ENCODE peak calls at places on chromosomes 6 and 20, in seven cellular contexts. A is cardiac muscle cell, V is upper lobe of left lung, Y is NB4, I is astrocyte of the spinal cord, J is fibroblast of pulmonary artery, F is cardiac fibroblast. Q is an unnamed sample.

GRCh38 chr6:158938811-158939254 is 61.2 kb downstream of the RSPH3 start:
- DNase-seq in A (no peak), V (peak), Y (peak), I (no peak), J (no peak), F (no peak), Q (no peak)

GRCh38 chr6:118305081-118305480 is 243.0 kb upstream of the PLN start:
- DNase-seq in A (no peak), V (no peak), Y (no peak), I (no peak), J (no peak), F (no peak), Q (no peak)

GRCh38 chr6:88167625-88167937 is 1.4 kb upstream of the CNR1 start:
- DNase-seq in A (no peak), V (no peak), Y (no peak), I (no peak), J (no peak), F (no peak), Q (no peak)

GRCh38 chr6:132843316-132844040 is 29.1 kb downstream of the RPS12 start:
- DNase-seq in A (no peak), V (no peak), Y (no peak), I (no peak), J (no peak), F (no peak), Q (no peak)

GRCh38 chr6:161908872-161909271 is 635.0 kb upstream of the AGPAT4 start:
- DNase-seq in A (no peak), V (no peak), Y (no peak), I (peak), J (no peak), F (no peak), Q (no peak)

GRCh38 chr6:73231986-73232391 is 6.7 kb upstream of the KHDC1L start:
- DNase-seq in A (no peak), V (no peak), Y (peak), I (no peak), J (no peak), F (no peak), Q (no peak)

GRCh38 chr20:4926531-4927156 is 74.7 kb downstream of the SLC23A2 start:
- DNase-seq in A (no peak), V (no peak), Y (no peak), I (no peak), J (no peak), F (no peak), Q (no peak)

GRCh38 chr6:131282417-131282816 is 147.2 kb downstream of the AKAP7 start:
- DNase-seq in A (no peak), V (no peak), Y (no peak), I (no peak), J (no peak), F (no peak), Q (no peak)

GRCh38 chr6:2110504-2110903 is 134.9 kb downstream of the GMDS start:
- DNase-seq in A (no peak), V (no peak), Y (no peak), I (peak), J (peak), F (peak), Q (peak)

GRCh38 chr6:74879234-74879633 is 326.6 kb downstream of the COL12A1 start:
- DNase-seq in A (no peak), V (no peak), Y (no peak), I (peak), J (peak), F (peak), Q (peak)

GRCh38 chr20:3678198-3678597 is 3.6 kb downstream of the ADAM33 start:
- DNase-seq in A (no peak), V (no peak), Y (no peak), I (no peak), J (no peak), F (no peak), Q (no peak)

GRCh38 chr20:3680701-3681351 is 984 bp downstream of the ADAM33 start:
- DNase-seq in A (no peak), V (no peak), Y (no peak), I (no peak), J (no peak), F (no peak), Q (no peak)

GRCh38 chr20:3681352-3681930 is 369 bp downstream of the ADAM33 start:
- DNase-seq in A (no peak), V (no peak), Y (no peak), I (no peak), J (no peak), F (no peak), Q (no peak)

GRCh38 chr20:3678893-3679720 is 2.7 kb downstream of the ADAM33 start:
- DNase-seq in A (no peak), V (no peak), Y (no peak), I (no peak), J (no peak), F (no peak), Q (no peak)

DNA sequence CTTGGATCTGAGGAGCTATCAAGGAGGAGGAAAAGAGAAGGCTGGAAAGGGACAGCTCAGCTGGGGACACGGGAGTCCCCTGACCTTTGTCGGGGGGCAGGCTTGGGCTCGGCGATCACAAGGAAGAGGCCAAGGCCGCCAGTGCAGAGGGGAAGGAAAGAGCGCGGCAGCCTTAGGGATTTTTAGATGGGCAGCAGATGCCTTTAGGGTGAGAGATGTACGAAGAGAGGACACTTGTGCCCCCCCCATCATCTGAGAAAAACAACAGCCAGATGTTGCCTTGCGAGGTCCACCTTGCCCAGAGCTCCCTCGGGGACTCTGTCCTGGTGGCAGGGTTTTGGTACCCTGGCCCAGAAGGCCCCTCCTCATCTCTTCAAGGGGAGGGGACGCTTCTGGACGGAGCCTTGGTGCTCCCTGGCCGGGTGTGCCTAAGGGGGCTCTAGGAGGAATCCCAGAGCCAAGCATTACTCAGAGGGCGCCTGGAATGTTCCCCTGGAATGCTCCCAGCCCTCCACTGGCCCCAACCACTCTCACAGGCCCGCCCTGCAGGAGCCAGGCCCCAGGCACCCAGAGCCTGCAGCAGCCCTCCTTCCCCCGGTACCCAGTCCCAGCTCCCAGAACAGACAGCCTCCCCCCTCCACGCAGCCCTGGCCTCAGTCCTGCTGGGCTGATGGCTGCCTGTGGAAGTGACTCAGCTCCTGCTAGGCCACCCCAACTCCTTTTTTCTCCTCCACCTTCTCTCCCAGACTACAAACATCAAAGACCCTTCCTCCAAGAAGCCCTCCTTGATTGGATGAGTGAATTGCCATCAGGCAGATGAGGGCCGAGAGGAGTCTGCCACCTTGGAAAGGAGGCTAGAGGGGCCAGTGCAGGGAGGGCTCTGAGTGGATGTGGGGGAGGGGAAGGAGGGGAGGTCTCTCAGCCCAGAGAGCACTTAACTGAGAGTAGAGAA is 1.8 kb downstream of the ADAM33 start:
- DNase-seq in A (no peak), V (no peak), Y (no peak), I (peak), J (peak), F (peak), Q (peak)
- H3K4me3 ChIP-seq in A (no peak), V (peak), Y (no peak), I (peak), J (peak), F (peak), Q (peak)

GRCh38 chr20:63031251-63032014 is 24.7 kb upstream of the BHLHE23 start:
- DNase-seq in A (no peak), V (peak), Y (no peak), I (no peak), J (no peak), F (no peak), Q (no peak)

GRCh38 chr20:63033635-63034510 is 27.1 kb upstream of the BHLHE23 start:
- DNase-seq in A (no peak), V (peak), Y (no peak), I (no peak), J (no peak), F (no peak), Q (no peak)

GRCh38 chr20:63032861-63033634 is 26.3 kb upstream of the BHLHE23 start:
- DNase-seq in A (peak), V (peak), Y (peak), I (no peak), J (no peak), F (no peak), Q (no peak)

GRCh38 chr20:63029358-63030121 is 22.8 kb upstream of the BHLHE23 start:
- DNase-seq in A (no peak), V (peak), Y (peak), I (no peak), J (no peak), F (no peak), Q (no peak)

DNA sequence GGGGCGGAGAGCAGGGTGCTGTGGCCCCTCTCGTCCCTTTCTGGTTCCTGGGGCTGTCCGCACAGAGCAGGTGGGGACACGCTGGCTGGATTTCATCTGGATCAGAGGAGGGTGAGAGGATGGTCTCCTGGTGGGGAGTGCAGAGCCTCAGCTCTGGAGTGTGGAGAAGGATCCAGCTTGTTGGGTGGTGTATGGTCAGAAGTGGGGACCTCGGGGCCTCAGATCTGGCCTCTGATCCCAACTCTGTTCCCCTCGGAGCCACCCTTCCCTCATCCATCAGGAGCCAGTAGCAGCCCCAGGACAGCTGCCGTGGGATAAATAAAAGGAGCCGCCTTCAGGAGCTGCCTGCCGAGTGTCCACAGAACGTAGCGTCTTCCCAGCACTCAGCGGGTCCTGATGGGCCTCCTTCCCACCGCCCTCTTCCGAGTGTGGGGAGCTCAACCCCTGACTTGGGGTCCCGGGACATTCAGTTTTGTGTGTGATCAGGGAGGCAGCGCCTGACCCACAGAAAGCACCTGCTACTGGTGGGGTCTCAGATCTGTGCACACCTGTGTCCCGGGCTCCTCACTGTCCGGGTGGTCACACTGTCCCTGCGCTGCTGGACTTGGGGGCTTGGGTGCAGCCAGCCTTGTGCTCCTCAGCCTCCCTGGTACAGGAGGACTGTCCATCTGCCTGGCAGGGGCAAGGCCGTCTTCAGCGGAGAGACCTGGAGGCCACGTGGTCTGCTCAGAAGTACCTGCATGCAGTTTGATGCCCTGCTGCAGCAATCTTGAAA is 25.4 kb upstream of the BHLHE23 start:
- DNase-seq in A (no peak), V (peak), Y (no peak), I (no peak), J (no peak), F (no peak), Q (no peak)
- H3K4me3 ChIP-seq in A (no peak), V (no peak), Y (no peak), I (no peak), J (no peak), F (no peak), Q (no peak)

GRCh38 chr20:58843128-58843556 is 7.6 kb downstream of the GNAS-AS1 start:
- DNase-seq in A (no peak), V (no peak), Y (no peak), I (no peak), J (no peak), F (no peak), Q (no peak)
- H3K4me3 ChIP-seq in A (no peak), V (no peak), Y (no peak), I (no peak), J (no peak), F (no peak), Q (no peak)

DNA sequence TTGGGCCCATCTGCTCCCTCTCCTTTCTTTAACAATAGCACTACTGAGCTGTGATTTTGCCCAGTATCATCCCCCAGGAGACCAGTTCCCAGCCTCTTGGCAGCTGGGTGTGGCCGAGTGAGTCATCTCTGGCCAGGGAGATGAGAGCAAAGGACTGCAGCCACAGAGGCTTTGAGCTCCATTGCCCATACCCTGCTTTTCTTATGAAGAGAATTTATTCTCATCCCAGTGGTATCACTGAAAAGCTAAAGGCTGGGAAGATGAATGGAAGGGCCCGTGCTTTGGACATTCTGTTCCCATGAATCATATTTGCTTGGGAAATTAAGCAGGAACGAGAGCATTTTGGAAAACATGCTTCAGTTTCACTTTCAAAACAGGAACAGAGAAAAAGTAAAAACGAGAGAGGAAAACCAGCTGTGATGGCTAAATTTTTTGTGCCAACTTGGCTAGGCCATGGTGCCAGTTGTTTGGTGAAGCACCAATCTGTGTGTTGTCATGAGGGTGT is 14.9 kb downstream of the CST3 start:
- DNase-seq in A (no peak), V (no peak), Y (peak), I (peak), J (peak), F (peak), Q (peak)
- H3K4me3 ChIP-seq in A (no peak), V (no peak), Y (peak), I (peak), J (peak), F (peak), Q (peak)

DNA sequence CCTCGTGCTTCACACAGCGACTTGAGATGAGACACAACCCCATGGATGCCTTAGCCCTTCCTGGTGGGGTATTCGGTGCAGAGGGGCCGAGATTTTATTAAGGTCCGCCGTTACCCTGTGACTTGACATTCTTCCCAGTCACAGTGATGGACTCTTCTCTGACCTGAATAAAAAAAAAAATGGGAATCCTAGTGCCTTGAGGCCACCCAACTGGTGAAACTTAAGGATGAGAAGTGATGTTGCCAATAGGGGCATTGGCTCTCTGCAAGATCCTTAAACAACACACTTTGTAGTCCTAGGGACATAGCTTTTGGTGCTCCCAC is 740 bp upstream of the ADNP start:
- DNase-seq in A (no peak), V (no peak), Y (no peak), I (no peak), J (no peak), F (no peak), Q (no peak)
- H3K4me3 ChIP-seq in A (no peak), V (peak), Y (peak), I (peak), J (peak), F (peak), Q (peak)

DNA sequence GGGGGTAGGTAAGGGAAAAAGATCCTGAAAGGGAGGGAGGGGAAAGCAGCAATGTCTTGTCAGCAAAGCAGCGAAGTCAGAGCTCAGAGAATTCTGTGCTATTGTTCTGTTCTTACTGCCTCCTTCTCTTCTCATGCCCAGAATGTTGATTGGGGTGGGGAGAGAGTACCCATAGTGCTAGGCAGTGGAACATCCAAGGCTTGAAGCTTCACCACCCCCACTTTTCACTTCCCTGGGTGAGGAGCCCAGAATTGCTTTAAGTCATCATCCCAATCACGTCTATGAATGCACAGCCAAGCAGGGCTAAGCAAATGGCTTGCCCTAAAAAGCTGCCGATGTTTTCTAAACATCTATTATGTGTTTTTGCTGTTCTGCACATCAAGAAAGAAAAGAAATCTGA is 16.5 kb downstream of the REPS1 start:
- DNase-seq in A (no peak), V (no peak), Y (no peak), I (peak), J (peak), F (peak), Q (peak)
- H3K4me3 ChIP-seq in A (no peak), V (no peak), Y (no peak), I (no peak), J (peak), F (no peak), Q (no peak)

GRCh38 chr20:17228624-17229061 is 1.8 kb downstream of the PCSK2 start:
- DNase-seq in A (no peak), V (peak), Y (no peak), I (no peak), J (no peak), F (no peak), Q (no peak)

GRCh38 chr20:17227199-17227535 is 327 bp downstream of the PCSK2 start:
- DNase-seq in A (peak), V (no peak), Y (no peak), I (no peak), J (no peak), F (no peak), Q (no peak)

GRCh38 chr20:17226410-17227198 is at the start of gene PCSK2:
- DNase-seq in A (peak), V (peak), Y (no peak), I (peak), J (peak), F (peak), Q (peak)

GRCh38 chr20:17229256-17229655 is 2.4 kb downstream of the PCSK2 start:
- DNase-seq in A (no peak), V (no peak), Y (no peak), I (no peak), J (no peak), F (no peak), Q (no peak)

DNA sequence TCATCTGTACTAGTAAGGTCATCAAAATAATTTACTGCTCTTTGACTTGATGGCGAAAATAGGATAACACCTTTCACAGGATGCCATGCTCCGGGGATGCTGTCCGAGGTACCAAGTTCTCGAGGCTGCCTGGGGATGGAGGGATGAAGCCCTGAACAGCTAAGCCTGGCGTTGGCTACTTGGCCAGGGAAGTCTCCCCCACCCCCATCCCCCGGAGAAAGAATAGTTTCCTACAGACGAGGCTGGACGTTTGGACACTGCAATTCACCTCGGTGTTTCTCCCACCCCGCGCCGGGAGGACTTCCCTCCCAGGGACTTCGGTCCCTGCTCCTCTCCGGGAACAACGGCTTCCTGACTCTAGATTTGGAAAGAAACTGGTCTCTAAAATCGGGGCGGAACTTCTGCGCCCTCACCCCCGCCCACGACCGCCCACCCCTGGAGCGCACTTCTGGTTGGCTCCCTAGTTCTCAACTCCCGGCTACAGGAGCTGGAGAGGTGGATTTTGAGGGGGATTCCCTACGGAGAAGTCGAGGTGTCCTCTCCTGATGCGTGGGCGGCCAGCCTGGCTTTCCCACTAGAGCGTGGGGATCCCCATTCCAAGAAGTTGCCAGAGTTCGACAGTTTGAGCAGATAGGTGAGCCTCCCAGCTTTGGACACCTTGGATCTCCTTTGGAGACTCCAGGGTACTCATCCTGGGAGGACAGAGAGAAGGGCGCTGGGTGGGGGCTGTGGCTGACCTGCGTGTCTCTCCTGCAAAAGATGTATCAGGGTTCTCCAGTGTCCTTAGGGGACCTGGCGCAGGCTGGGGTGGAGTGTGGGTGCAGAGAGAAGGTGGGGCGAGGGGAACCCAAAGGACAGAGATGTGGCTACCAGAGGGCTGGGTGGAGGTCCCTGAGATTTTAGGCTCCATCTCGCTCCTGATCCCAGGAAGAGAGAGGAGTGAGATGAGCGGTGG is 1.1 kb downstream of the PCSK2 start:
- DNase-seq in A (peak), V (peak), Y (no peak), I (no peak), J (no peak), F (no peak), Q (no peak)
- H3K4me3 ChIP-seq in A (no peak), V (peak), Y (no peak), I (no peak), J (no peak), F (no peak), Q (no peak)

GRCh38 chr6:39929733-39930461 is 4.4 kb downstream of the MOCS1 start:
- DNase-seq in A (no peak), V (no peak), Y (no peak), I (no peak), J (peak), F (peak), Q (no peak)
- H3K4me3 ChIP-seq in A (no peak), V (no peak), Y (no peak), I (no peak), J (no peak), F (no peak), Q (no peak)